ENCODE peak calls at places on chromosomes 6 and 20, in five cellular contexts. U is KBM-7; Q is NCI-H774; N is D721Med; L is stimulated activated CD4-positive, alpha-beta T cell treated with anti-CD3 and anti-CD28 coated beads, TNF-alpha, amount 100 ng/mL, for 48 hours. A is an unnamed sample.

GRCh38 chr6:116364361-116364760 is 6.4 kb upstream of the DSE start:
- DNase-seq in U (no peak), Q (no peak), N (no peak), L (no peak), A (no peak)

GRCh38 chr20:17938889-17939619 is 29.5 kb downstream of the SNX5 start:
- DNase-seq in U (peak; percentile 85), Q (peak; percentile 42), N (peak; percentile 42), L (no peak), A (no peak)

GRCh38 chr6:21769405-21769851 is 175.9 kb downstream of the SOX4 start:
- DNase-seq in U (no peak), Q (no peak), N (no peak), L (no peak), A (no peak)

GRCh38 chr20:3681931-3682820 is at the start of gene ADAM33:
- DNase-seq in U (no peak), Q (no peak), N (no peak), L (no peak), A (no peak)

GRCh38 chr6:128597004-128597403 is 76.6 kb upstream of the PTPRK start:
- DNase-seq in U (no peak), Q (no peak), N (no peak), L (no peak), A (no peak)

GRCh38 chr20:2220298-2220697 is 75.5 kb upstream of the TGM3 start:
- DNase-seq in U (no peak), Q (no peak), N (no peak), L (no peak), A (no peak)

GRCh38 chr6:46575530-46575929 is 77.1 kb downstream of the CYP39A1 start:
- DNase-seq in U (no peak), Q (no peak), N (no peak), L (no peak), A (no peak)

GRCh38 chr20:32858873-32859372 is at the start of gene EFCAB8:
- DNase-seq in U (no peak), Q (no peak), N (no peak), L (no peak), A (no peak)

GRCh38 chr20:51801220-51801991 is 915 bp downstream of the SALL4 start:
- DNase-seq in U (no peak), Q (no peak), N (no peak), L (no peak), A (no peak)

GRCh38 chr6:37516076-37516919 is 16.6 kb upstream of the CCDC167 start:
- DNase-seq in U (no peak), Q (peak; percentile 65), N (no peak), L (peak; percentile 84), A (no peak)

GRCh38 chr6:89745728-89746127 is 73.9 kb downstream of the MDN1 start:
- DNase-seq in U (no peak), Q (no peak), N (no peak), L (no peak), A (no peak)